ENCODE peak calls at places on chromosomes 11 and 22, in four cellular contexts. One of them, this sample, is unnamed.

GRCh38 chr11:10413268-10413667 is 41.8 kb upstream of the AMPD3 start:
- DNase-seq in adipocyte: no peak
- DNase-seq in HFF-Myc: no peak
- DNase-seq in right lobe of liver: no peak
- DNase-seq in this sample: no peak

GRCh38 chr22:28864878-28865596 is 18.3 kb upstream of the ZNRF3 start:
- DNase-seq in adipocyte: no peak
- DNase-seq in right lobe of liver: peak
- DNase-seq in HFF-Myc: no peak
- DNase-seq in this sample: no peak

GRCh38 chr11:65791719-65792213 is 4.9 kb downstream of the OVOL1 start:
- DNase-seq in HFF-Myc: peak
- DNase-seq in adipocyte: no peak
- DNase-seq in right lobe of liver: no peak
- DNase-seq in this sample: no peak

GRCh38 chr11:65422633-65423515 is at the start of gene NEAT1:
- DNase-seq in HFF-Myc: peak
- DNase-seq in adipocyte: peak
- DNase-seq in right lobe of liver: peak
- DNase-seq in this sample: peak

GRCh38 chr11:110613526-110613925 is 98.7 kb downstream of the ARHGAP20 start:
- DNase-seq in right lobe of liver: no peak
- DNase-seq in adipocyte: peak
- DNase-seq in HFF-Myc: no peak
- DNase-seq in this sample: no peak

GRCh38 chr11:82775736-82776346 is 42.2 kb upstream of the FAM181B start:
- DNase-seq in adipocyte: peak
- DNase-seq in HFF-Myc: peak
- DNase-seq in right lobe of liver: no peak
- DNase-seq in this sample: no peak

GRCh38 chr11:123559418-123559817 is 95.0 kb downstream of the SCN3B start:
- DNase-seq in adipocyte: peak
- DNase-seq in HFF-Myc: no peak
- DNase-seq in right lobe of liver: no peak
- DNase-seq in this sample: no peak

GRCh38 chr11:119810478-119811232 is 81.7 kb upstream of the NECTIN1 start:
- DNase-seq in HFF-Myc: no peak
- DNase-seq in right lobe of liver: no peak
- DNase-seq in adipocyte: no peak
- DNase-seq in this sample: no peak

DNA sequence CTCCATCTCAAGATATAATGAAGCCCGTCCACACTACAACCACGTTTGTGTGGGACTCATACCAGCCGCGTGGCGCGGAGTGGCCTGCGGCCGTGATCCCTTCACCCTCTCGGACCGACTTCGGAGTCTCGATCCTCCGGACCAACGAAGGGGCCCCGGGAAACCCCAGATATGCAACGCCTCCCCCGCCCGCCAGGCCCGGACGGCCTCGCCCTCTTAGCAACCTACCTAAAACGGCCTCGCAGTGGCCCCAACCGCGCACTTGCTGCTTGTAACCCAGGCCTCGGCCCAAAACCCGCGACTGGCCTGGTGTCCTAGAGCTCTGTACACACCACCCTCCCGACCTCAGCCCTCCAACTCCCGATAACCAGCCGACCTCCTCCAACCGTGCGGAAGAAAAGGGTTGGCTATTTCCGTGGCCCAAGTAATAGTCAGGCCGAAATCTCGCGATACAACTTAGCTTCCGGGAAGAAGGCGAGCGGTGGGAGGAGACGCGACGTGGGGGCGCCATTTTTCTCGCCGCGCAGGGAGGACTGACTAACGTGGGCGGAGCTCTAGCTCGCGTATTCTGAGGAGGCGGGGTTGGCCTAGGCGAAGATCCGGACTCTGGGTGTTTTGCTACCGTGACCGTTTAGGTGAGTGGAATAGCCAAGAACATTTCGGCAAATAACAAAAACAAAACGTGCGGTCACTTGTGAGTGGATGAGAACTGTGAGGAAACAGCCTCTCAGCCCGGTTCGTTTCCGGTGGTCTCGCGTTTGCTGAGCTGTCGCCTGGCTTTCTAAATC is at the start of the genes C11orf54 and TAF1D:
- DNase-seq in right lobe of liver: peak
- DNase-seq in adipocyte: peak
- DNase-seq in HFF-Myc: peak
- DNase-seq in this sample: peak
- H3K4me3 ChIP-seq in right lobe of liver: peak
- H3K4me3 ChIP-seq in adipocyte: peak
- H3K4me3 ChIP-seq in HFF-Myc: peak
- H3K4me3 ChIP-seq in this sample: peak

DNA sequence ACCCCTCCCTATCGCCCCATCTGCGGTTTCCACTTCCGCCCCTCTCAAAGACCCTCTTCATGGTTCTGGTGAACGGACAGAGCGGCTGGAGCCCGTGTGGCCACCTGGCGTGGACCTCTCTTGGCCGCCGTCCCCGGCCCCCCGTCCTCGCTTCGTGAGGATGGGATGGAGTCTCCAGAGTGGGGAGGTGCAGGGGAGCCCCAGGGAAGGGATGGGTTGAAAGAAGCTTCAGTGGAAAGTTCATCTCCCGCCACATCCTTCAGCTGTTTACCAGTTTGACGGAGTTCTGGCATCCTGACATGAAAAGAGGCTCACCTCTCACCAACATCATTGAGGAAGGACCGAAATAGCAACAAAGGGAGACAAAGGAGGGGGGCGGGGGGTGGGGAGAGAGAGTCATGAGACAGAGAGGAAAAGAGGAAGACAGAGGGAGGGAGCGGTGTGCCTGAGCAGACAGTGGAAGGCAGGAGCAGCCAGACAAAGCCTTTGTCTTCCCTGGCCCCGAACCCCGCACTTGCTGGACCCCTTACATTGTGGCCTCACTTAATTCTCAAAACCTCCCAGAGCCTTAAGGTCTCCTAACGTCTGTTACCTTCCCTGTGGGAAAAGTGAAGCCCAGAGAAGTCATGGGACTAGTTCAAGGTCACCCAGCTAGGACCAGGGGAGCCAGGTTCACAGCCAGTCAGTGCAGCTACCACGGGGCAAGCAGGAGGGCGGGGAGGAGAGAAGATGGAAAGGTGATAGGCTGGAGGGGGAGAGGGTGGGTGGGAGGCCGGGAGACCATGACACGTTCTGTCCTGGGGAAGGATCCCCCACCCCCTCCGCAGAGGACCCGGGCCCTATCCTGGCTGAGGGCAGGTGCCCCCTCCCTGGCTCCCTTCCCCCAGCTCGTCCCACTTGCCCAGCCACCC is 54.9 kb downstream of the CD6 start:
- DNase-seq in right lobe of liver: no peak
- DNase-seq in adipocyte: no peak
- DNase-seq in HFF-Myc: no peak
- DNase-seq in this sample: no peak
- H3K4me3 ChIP-seq in right lobe of liver: no peak
- H3K4me3 ChIP-seq in adipocyte: no peak
- H3K4me3 ChIP-seq in HFF-Myc: no peak
- H3K4me3 ChIP-seq in this sample: no peak

GRCh38 chr11:35970445-35970844 is 26.6 kb downstream of the LDLRAD3 start:
- DNase-seq in adipocyte: no peak
- DNase-seq in HFF-Myc: no peak
- DNase-seq in right lobe of liver: no peak
- DNase-seq in this sample: no peak
- H3K4me3 ChIP-seq in adipocyte: no peak
- H3K4me3 ChIP-seq in HFF-Myc: no peak
- H3K4me3 ChIP-seq in right lobe of liver: no peak
- H3K4me3 ChIP-seq in this sample: no peak

DNA sequence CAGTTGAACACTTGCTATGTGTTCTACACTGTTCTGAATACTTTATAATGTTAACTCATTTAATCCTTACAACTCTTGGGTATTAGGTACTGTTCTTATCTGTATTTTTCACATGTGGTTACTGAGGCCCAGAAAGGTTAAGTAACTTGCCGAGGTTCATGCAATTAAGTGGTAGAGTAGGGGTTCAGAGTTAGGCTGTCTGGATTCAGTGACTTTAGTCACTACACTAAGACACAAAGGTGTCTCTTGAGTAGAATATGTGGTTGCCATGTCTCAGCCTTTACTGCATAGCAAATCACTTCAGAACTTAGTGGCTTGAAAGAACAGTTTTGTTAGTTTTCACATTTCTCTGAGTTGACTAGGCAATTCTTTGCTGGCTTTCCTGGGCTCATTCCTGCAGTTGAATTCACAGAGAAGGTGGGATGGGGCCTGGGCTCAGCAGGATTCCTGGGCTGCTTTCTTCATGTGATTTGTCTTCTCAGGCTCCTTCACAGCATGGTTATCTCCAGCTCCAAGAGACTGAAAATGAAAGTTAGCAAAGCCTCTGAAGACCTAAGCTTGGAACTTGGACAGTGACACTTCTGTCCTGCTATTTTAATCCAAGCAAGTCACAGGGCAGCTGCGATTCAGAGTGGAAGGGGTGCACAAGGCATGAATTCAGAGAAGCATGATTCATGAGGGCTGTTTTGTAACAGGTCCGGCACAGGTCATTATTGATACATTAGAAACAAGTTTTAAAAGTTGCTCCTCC is 68.2 kb downstream of the SPECC1L start:
- DNase-seq in right lobe of liver: no peak
- DNase-seq in HFF-Myc: no peak
- DNase-seq in adipocyte: peak
- DNase-seq in this sample: peak
- H3K4me3 ChIP-seq in right lobe of liver: no peak
- H3K4me3 ChIP-seq in HFF-Myc: no peak
- H3K4me3 ChIP-seq in adipocyte: peak
- H3K4me3 ChIP-seq in this sample: no peak

GRCh38 chr11:29676993-29677392 is 339.8 kb downstream of the KCNA4 start:
- DNase-seq in HFF-Myc: no peak
- DNase-seq in right lobe of liver: no peak
- DNase-seq in adipocyte: no peak
- DNase-seq in this sample: no peak

GRCh38 chr11:29685361-29685760 is 331.5 kb downstream of the KCNA4 start:
- DNase-seq in adipocyte: no peak
- DNase-seq in right lobe of liver: no peak
- DNase-seq in HFF-Myc: no peak
- DNase-seq in this sample: no peak

GRCh38 chr11:29679996-29680395 is 336.8 kb downstream of the KCNA4 start:
- DNase-seq in HFF-Myc: no peak
- DNase-seq in adipocyte: no peak
- DNase-seq in right lobe of liver: no peak
- DNase-seq in this sample: no peak
- H3K4me3 ChIP-seq in HFF-Myc: no peak
- H3K4me3 ChIP-seq in adipocyte: no peak
- H3K4me3 ChIP-seq in right lobe of liver: no peak
- H3K4me3 ChIP-seq in this sample: no peak

GRCh38 chr11:45885921-45886721 is 670 bp downstream of the MAPK8IP1 start:
- DNase-seq in right lobe of liver: no peak
- DNase-seq in HFF-Myc: no peak
- DNase-seq in adipocyte: no peak
- DNase-seq in this sample: no peak
- H3K4me3 ChIP-seq in right lobe of liver: peak
- H3K4me3 ChIP-seq in HFF-Myc: peak
- H3K4me3 ChIP-seq in adipocyte: peak
- H3K4me3 ChIP-seq in this sample: peak

GRCh38 chr11:117953029-117953671 is 23.9 kb upstream of the TMPRSS13 start:
- DNase-seq in right lobe of liver: no peak
- DNase-seq in adipocyte: no peak
- DNase-seq in HFF-Myc: no peak
- DNase-seq in this sample: no peak
- H3K4me3 ChIP-seq in right lobe of liver: no peak
- H3K4me3 ChIP-seq in adipocyte: no peak
- H3K4me3 ChIP-seq in HFF-Myc: no peak
- H3K4me3 ChIP-seq in this sample: no peak

GRCh38 chr11:3155216-3155615 is 9.9 kb downstream of the OSBPL5 start:
- DNase-seq in adipocyte: no peak
- DNase-seq in HFF-Myc: no peak
- DNase-seq in right lobe of liver: peak
- DNase-seq in this sample: no peak
- H3K4me3 ChIP-seq in adipocyte: peak
- H3K4me3 ChIP-seq in HFF-Myc: peak
- H3K4me3 ChIP-seq in right lobe of liver: no peak
- H3K4me3 ChIP-seq in this sample: peak

GRCh38 chr11:94770563-94771120 is 2.5 kb downstream of the AMOTL1 start:
- DNase-seq in HFF-Myc: no peak
- DNase-seq in adipocyte: no peak
- DNase-seq in right lobe of liver: no peak
- DNase-seq in this sample: no peak
- H3K4me3 ChIP-seq in HFF-Myc: peak
- H3K4me3 ChIP-seq in adipocyte: peak
- H3K4me3 ChIP-seq in right lobe of liver: no peak
- H3K4me3 ChIP-seq in this sample: peak